ENCODE peak calls at places on chromosomes 5 and 9, in nine cellular contexts. One of them, this sample, is unnamed.

GRCh38 chr9:77021928-77022782 is 2.7 kb downstream of the FOXB2 start:
- DNase-seq in effector memory CD4-positive, alpha-beta T cell: no peak
- DNase-seq in psoas muscle: no peak
- DNase-seq in cardiac muscle cell: no peak
- DNase-seq in left lung: no peak
- DNase-seq in ovary: no peak
- DNase-seq in CD8-positive, alpha-beta T cell: no peak
- DNase-seq in fibroblast of lung: no peak
- DNase-seq in OCI-LY7: no peak
- DNase-seq in this sample: no peak

GRCh38 chr5:127963931-127964330 is 119.6 kb upstream of the SLC12A2 start:
- DNase-seq in effector memory CD4-positive, alpha-beta T cell: no peak
- DNase-seq in ovary: no peak
- DNase-seq in CD8-positive, alpha-beta T cell: no peak
- DNase-seq in OCI-LY7: no peak
- DNase-seq in fibroblast of lung: no peak
- DNase-seq in left lung: no peak
- DNase-seq in cardiac muscle cell: no peak
- DNase-seq in psoas muscle: no peak
- DNase-seq in this sample: no peak

GRCh38 chr5:66198837-66199236 is 54.7 kb downstream of the SREK1 start:
- DNase-seq in ovary: no peak
- DNase-seq in fibroblast of lung: no peak
- DNase-seq in effector memory CD4-positive, alpha-beta T cell: no peak
- DNase-seq in psoas muscle: no peak
- DNase-seq in left lung: no peak
- DNase-seq in CD8-positive, alpha-beta T cell: no peak
- DNase-seq in OCI-LY7: no peak
- DNase-seq in cardiac muscle cell: no peak
- DNase-seq in this sample: no peak

GRCh38 chr5:71769265-71769664 is 50.2 kb downstream of the CARTPT start:
- DNase-seq in psoas muscle: no peak
- DNase-seq in cardiac muscle cell: no peak
- DNase-seq in fibroblast of lung: no peak
- DNase-seq in left lung: no peak
- DNase-seq in CD8-positive, alpha-beta T cell: no peak
- DNase-seq in OCI-LY7: no peak
- DNase-seq in effector memory CD4-positive, alpha-beta T cell: no peak
- DNase-seq in ovary: no peak
- DNase-seq in this sample: no peak

GRCh38 chr9:121599186-121599871 is 52.1 kb upstream of the DAB2IP start:
- DNase-seq in left lung: peak; percentile 86
- DNase-seq in fibroblast of lung: peak; percentile 47
- DNase-seq in cardiac muscle cell: peak; percentile 40
- DNase-seq in ovary: peak; percentile 79
- DNase-seq in effector memory CD4-positive, alpha-beta T cell: no peak
- DNase-seq in OCI-LY7: no peak
- DNase-seq in psoas muscle: peak; percentile 88
- DNase-seq in CD8-positive, alpha-beta T cell: no peak
- DNase-seq in this sample: no peak

GRCh38 chr5:58405175-58405574 is 54.7 kb downstream of the PLK2 start:
- DNase-seq in fibroblast of lung: no peak
- DNase-seq in CD8-positive, alpha-beta T cell: no peak
- DNase-seq in OCI-LY7: no peak
- DNase-seq in ovary: no peak
- DNase-seq in cardiac muscle cell: no peak
- DNase-seq in effector memory CD4-positive, alpha-beta T cell: no peak
- DNase-seq in left lung: no peak
- DNase-seq in psoas muscle: no peak
- DNase-seq in this sample: no peak

GRCh38 chr9:115359011-115359780 is 241.2 kb upstream of the TNC start:
- DNase-seq in psoas muscle: no peak
- DNase-seq in ovary: no peak
- DNase-seq in effector memory CD4-positive, alpha-beta T cell: no peak
- DNase-seq in CD8-positive, alpha-beta T cell: no peak
- DNase-seq in left lung: no peak
- DNase-seq in fibroblast of lung: peak; percentile 64
- DNase-seq in OCI-LY7: no peak
- DNase-seq in cardiac muscle cell: no peak
- DNase-seq in this sample: no peak

GRCh38 chr9:35470894-35471293 is 19.0 kb upstream of the RUSC2 start:
- DNase-seq in cardiac muscle cell: peak; percentile 91
- DNase-seq in ovary: no peak
- DNase-seq in effector memory CD4-positive, alpha-beta T cell: no peak
- DNase-seq in fibroblast of lung: peak; percentile 39
- DNase-seq in CD8-positive, alpha-beta T cell: no peak
- DNase-seq in OCI-LY7: no peak
- DNase-seq in psoas muscle: no peak
- DNase-seq in left lung: no peak
- DNase-seq in this sample: no peak

GRCh38 chr5:139253115-139253514 is 40.4 kb upstream of the MATR3 start:
- DNase-seq in psoas muscle: no peak
- DNase-seq in ovary: no peak
- DNase-seq in OCI-LY7: no peak
- DNase-seq in effector memory CD4-positive, alpha-beta T cell: no peak
- DNase-seq in CD8-positive, alpha-beta T cell: no peak
- DNase-seq in cardiac muscle cell: no peak
- DNase-seq in fibroblast of lung: no peak
- DNase-seq in left lung: no peak
- DNase-seq in this sample: no peak

GRCh38 chr5:126676195-126676624 is 75.5 kb downstream of the PHAX start:
- DNase-seq in psoas muscle: no peak
- DNase-seq in ovary: peak; percentile 66
- DNase-seq in fibroblast of lung: peak; percentile 48
- DNase-seq in CD8-positive, alpha-beta T cell: peak; percentile 62
- DNase-seq in OCI-LY7: peak; percentile 82
- DNase-seq in left lung: no peak
- DNase-seq in effector memory CD4-positive, alpha-beta T cell: peak; percentile 32
- DNase-seq in cardiac muscle cell: peak; percentile 68
- DNase-seq in this sample: no peak

GRCh38 chr9:5008206-5008605 is 23.1 kb downstream of the JAK2 start:
- DNase-seq in CD8-positive, alpha-beta T cell: no peak
- DNase-seq in fibroblast of lung: peak; percentile 29
- DNase-seq in left lung: no peak
- DNase-seq in ovary: no peak
- DNase-seq in OCI-LY7: no peak
- DNase-seq in effector memory CD4-positive, alpha-beta T cell: no peak
- DNase-seq in psoas muscle: no peak
- DNase-seq in cardiac muscle cell: peak; percentile 8
- DNase-seq in this sample: no peak

GRCh38 chr9:4997196-4997595 is 12.1 kb downstream of the JAK2 start:
- DNase-seq in CD8-positive, alpha-beta T cell: no peak
- DNase-seq in left lung: no peak
- DNase-seq in effector memory CD4-positive, alpha-beta T cell: no peak
- DNase-seq in cardiac muscle cell: no peak
- DNase-seq in psoas muscle: no peak
- DNase-seq in fibroblast of lung: no peak
- DNase-seq in OCI-LY7: no peak
- DNase-seq in ovary: no peak
- DNase-seq in this sample: no peak

DNA sequence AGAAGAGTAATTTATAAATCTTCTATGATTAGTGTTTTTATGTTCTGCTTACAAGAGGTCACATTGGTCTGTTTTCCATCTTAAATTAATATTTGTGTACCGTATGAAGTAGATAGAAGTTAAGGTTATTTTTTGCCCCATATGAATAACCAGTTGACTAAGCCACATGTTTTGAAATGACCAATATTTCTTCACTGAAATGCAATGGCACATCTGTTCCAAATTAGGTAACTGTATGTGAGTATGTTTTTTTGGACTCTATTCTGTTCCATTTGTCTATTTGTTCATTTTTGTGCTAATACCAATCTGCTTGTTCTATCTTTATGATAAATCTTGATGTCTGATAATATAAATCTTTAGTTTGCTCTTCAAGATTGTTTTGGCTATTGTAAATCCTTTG is 17.7 kb downstream of the JAK2 start:
- DNase-seq in psoas muscle: no peak
- DNase-seq in cardiac muscle cell: peak; percentile 9
- DNase-seq in fibroblast of lung: no peak
- DNase-seq in ovary: no peak
- DNase-seq in left lung: no peak
- DNase-seq in CD8-positive, alpha-beta T cell: no peak
- DNase-seq in effector memory CD4-positive, alpha-beta T cell: no peak
- DNase-seq in OCI-LY7: no peak
- DNase-seq in this sample: no peak
- H3K9me3 ChIP-seq in psoas muscle: peaks cover 14% of the 10 kb centered on the region
- H3K9me3 ChIP-seq in cardiac muscle cell: no peaks in the 10 kb centered on the region
- H3K9me3 ChIP-seq in fibroblast of lung: no peaks in the 10 kb centered on the region
- H3K9me3 ChIP-seq in ovary: no peaks in the 10 kb centered on the region
- H3K9me3 ChIP-seq in left lung: peaks cover 14% of the 10 kb centered on the region
- H3K9me3 ChIP-seq in CD8-positive, alpha-beta T cell: peaks cover 6% of the 10 kb centered on the region
- H3K9me3 ChIP-seq in effector memory CD4-positive, alpha-beta T cell: no peaks in the 10 kb centered on the region
- H3K9me3 ChIP-seq in OCI-LY7: peaks cover 10% of the 10 kb centered on the region
- H3K9me3 ChIP-seq in this sample: peaks cover 19% of the 10 kb centered on the region

GRCh38 chr9:129513282-129513681 is 107.6 kb downstream of the C9orf50 start:
- DNase-seq in left lung: no peak
- DNase-seq in fibroblast of lung: no peak
- DNase-seq in effector memory CD4-positive, alpha-beta T cell: no peak
- DNase-seq in CD8-positive, alpha-beta T cell: no peak
- DNase-seq in ovary: no peak
- DNase-seq in OCI-LY7: peak; percentile 13
- DNase-seq in psoas muscle: no peak
- DNase-seq in cardiac muscle cell: no peak
- DNase-seq in this sample: no peak
- H3K9me3 ChIP-seq in left lung: peaks cover 30% of the 10 kb centered on the region
- H3K9me3 ChIP-seq in fibroblast of lung: no peaks in the 10 kb centered on the region
- H3K9me3 ChIP-seq in effector memory CD4-positive, alpha-beta T cell: peaks cover 8% of the 10 kb centered on the region
- H3K9me3 ChIP-seq in CD8-positive, alpha-beta T cell: peaks cover 4% of the 10 kb centered on the region
- H3K9me3 ChIP-seq in ovary: no peaks in the 10 kb centered on the region
- H3K9me3 ChIP-seq in OCI-LY7: peaks cover 19% of the 10 kb centered on the region
- H3K9me3 ChIP-seq in psoas muscle: peaks cover 10% of the 10 kb centered on the region
- H3K9me3 ChIP-seq in cardiac muscle cell: no peaks in the 10 kb centered on the region
- H3K9me3 ChIP-seq in this sample: no peaks in the 10 kb centered on the region

DNA sequence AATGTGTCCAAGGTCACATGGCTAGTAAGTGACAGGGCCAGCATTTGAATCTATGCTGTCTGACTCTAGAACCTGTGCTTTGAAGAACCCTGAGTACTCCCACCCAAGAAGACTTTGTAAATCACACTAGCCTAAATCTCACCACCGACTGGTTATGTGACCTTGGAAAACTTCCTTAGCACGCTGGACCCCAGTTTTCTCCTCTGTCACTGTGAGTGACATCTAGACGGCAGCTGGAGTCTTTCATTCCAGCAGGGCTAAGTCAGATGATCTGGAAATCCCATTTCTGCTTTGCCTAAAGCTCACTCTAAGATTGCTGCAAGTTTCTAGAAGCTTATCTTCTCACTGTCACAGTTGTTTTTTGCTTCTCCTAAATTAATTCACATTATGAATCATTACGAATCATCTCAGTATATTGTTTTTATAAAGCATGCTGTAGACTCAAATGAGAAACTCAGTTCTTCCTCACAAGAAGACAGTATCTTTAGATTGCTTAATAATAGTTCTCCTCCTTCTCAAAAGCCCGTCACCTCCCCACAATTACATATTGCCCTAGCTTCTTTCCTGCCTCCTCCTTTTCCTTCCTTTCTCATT is 17.0 kb downstream of the ALDOB start:
- DNase-seq in cardiac muscle cell: no peak
- DNase-seq in psoas muscle: no peak
- DNase-seq in effector memory CD4-positive, alpha-beta T cell: no peak
- DNase-seq in CD8-positive, alpha-beta T cell: no peak
- DNase-seq in ovary: no peak
- DNase-seq in fibroblast of lung: peak; percentile 40
- DNase-seq in OCI-LY7: no peak
- DNase-seq in left lung: no peak
- DNase-seq in this sample: no peak
- H3K9me3 ChIP-seq in cardiac muscle cell: no peaks in the 10 kb centered on the region
- H3K9me3 ChIP-seq in psoas muscle: peaks cover 32% of the 10 kb centered on the region
- H3K9me3 ChIP-seq in effector memory CD4-positive, alpha-beta T cell: peaks cover 20% of the 10 kb centered on the region
- H3K9me3 ChIP-seq in CD8-positive, alpha-beta T cell: peaks cover 2% of the 10 kb centered on the region
- H3K9me3 ChIP-seq in ovary: no peaks in the 10 kb centered on the region
- H3K9me3 ChIP-seq in fibroblast of lung: no peaks in the 10 kb centered on the region
- H3K9me3 ChIP-seq in OCI-LY7: no peaks in the 10 kb centered on the region
- H3K9me3 ChIP-seq in left lung: peaks cover 51% of the 10 kb centered on the region
- H3K9me3 ChIP-seq in this sample: peaks cover 26% of the 10 kb centered on the region

GRCh38 chr5:141389153-141390042 is 1.9 kb downstream of the PCDHGB4 start:
- DNase-seq in CD8-positive, alpha-beta T cell: no peak
- DNase-seq in left lung: no peak
- DNase-seq in fibroblast of lung: no peak
- DNase-seq in cardiac muscle cell: no peak
- DNase-seq in OCI-LY7: no peak
- DNase-seq in effector memory CD4-positive, alpha-beta T cell: no peak
- DNase-seq in psoas muscle: no peak
- DNase-seq in ovary: no peak
- DNase-seq in this sample: no peak

GRCh38 chr5:141398608-141399007 is 861 bp downstream of the PCDHGB5 start:
- DNase-seq in ovary: no peak
- DNase-seq in CD8-positive, alpha-beta T cell: no peak
- DNase-seq in left lung: no peak
- DNase-seq in fibroblast of lung: no peak
- DNase-seq in OCI-LY7: no peak
- DNase-seq in effector memory CD4-positive, alpha-beta T cell: no peak
- DNase-seq in cardiac muscle cell: no peak
- DNase-seq in psoas muscle: no peak
- DNase-seq in this sample: no peak

GRCh38 chr5:141388661-141389060 is 1.2 kb downstream of the PCDHGB4 start:
- DNase-seq in ovary: no peak
- DNase-seq in psoas muscle: no peak
- DNase-seq in fibroblast of lung: no peak
- DNase-seq in OCI-LY7: no peak
- DNase-seq in CD8-positive, alpha-beta T cell: no peak
- DNase-seq in effector memory CD4-positive, alpha-beta T cell: no peak
- DNase-seq in left lung: no peak
- DNase-seq in cardiac muscle cell: no peak
- DNase-seq in this sample: no peak

GRCh38 chr5:141393267-141393666 is 834 bp downstream of the PCDHGA8 start:
- DNase-seq in psoas muscle: no peak
- DNase-seq in ovary: no peak
- DNase-seq in fibroblast of lung: no peak
- DNase-seq in cardiac muscle cell: no peak
- DNase-seq in effector memory CD4-positive, alpha-beta T cell: no peak
- DNase-seq in left lung: no peak
- DNase-seq in OCI-LY7: no peak
- DNase-seq in CD8-positive, alpha-beta T cell: no peak
- DNase-seq in this sample: no peak

GRCh38 chr5:141392429-141393198 is at the start of gene PCDHGA8:
- DNase-seq in CD8-positive, alpha-beta T cell: no peak
- DNase-seq in ovary: no peak
- DNase-seq in cardiac muscle cell: no peak
- DNase-seq in fibroblast of lung: no peak
- DNase-seq in psoas muscle: no peak
- DNase-seq in left lung: no peak
- DNase-seq in effector memory CD4-positive, alpha-beta T cell: no peak
- DNase-seq in OCI-LY7: peak; percentile 41
- DNase-seq in this sample: no peak
- H3K9me3 ChIP-seq in CD8-positive, alpha-beta T cell: peaks cover 11% of the 10 kb centered on the region
- H3K9me3 ChIP-seq in ovary: peaks cover 9% of the 10 kb centered on the region
- H3K9me3 ChIP-seq in cardiac muscle cell: peaks cover 7% of the 10 kb centered on the region
- H3K9me3 ChIP-seq in fibroblast of lung: peaks cover 4% of the 10 kb centered on the region
- H3K9me3 ChIP-seq in psoas muscle: no peaks in the 10 kb centered on the region
- H3K9me3 ChIP-seq in left lung: peaks cover 73% of the 10 kb centered on the region
- H3K9me3 ChIP-seq in effector memory CD4-positive, alpha-beta T cell: peaks cover 9% of the 10 kb centered on the region
- H3K9me3 ChIP-seq in OCI-LY7: no peaks in the 10 kb centered on the region
- H3K9me3 ChIP-seq in this sample: peaks cover 88% of the 10 kb centered on the region

GRCh38 chr5:45189042-45189441 is 380.3 kb downstream of the MRPS30 start:
- DNase-seq in fibroblast of lung: no peak
- DNase-seq in psoas muscle: no peak
- DNase-seq in cardiac muscle cell: no peak
- DNase-seq in ovary: no peak
- DNase-seq in left lung: no peak
- DNase-seq in effector memory CD4-positive, alpha-beta T cell: no peak
- DNase-seq in CD8-positive, alpha-beta T cell: no peak
- DNase-seq in OCI-LY7: no peak
- DNase-seq in this sample: no peak
- H3K9me3 ChIP-seq in fibroblast of lung: no peaks in the 10 kb centered on the region
- H3K9me3 ChIP-seq in psoas muscle: no peaks in the 10 kb centered on the region
- H3K9me3 ChIP-seq in cardiac muscle cell: no peaks in the 10 kb centered on the region
- H3K9me3 ChIP-seq in ovary: no peaks in the 10 kb centered on the region
- H3K9me3 ChIP-seq in left lung: no peaks in the 10 kb centered on the region
- H3K9me3 ChIP-seq in effector memory CD4-positive, alpha-beta T cell: no peaks in the 10 kb centered on the region
- H3K9me3 ChIP-seq in CD8-positive, alpha-beta T cell: no peaks in the 10 kb centered on the region
- H3K9me3 ChIP-seq in OCI-LY7: no peaks in the 10 kb centered on the region
- H3K9me3 ChIP-seq in this sample: no peaks in the 10 kb centered on the region